ENCODE peak calls at places on chromosome 4, in six cellular contexts. D is GM12891, M is body of pancreas, J is lower leg skin, R is GM12878, L is endothelial cell of umbilical vein. A is an unnamed sample.

GRCh38 chr4:156614536-156614935 is 357.1 kb downstream of the PDGFC start:
- DNase-seq in J (no peak), M (no peak), R (no peak), D (no peak), L (no peak), A (no peak)

GRCh38 chr4:26050212-26050643 is 136.2 kb downstream of the SMIM20 start:
- DNase-seq in D (no peak), L (no peak), R (no peak), M (no peak), J (peak; percentile 88), A (no peak)

GRCh38 chr4:55409468-55410171 is 13.9 kb downstream of the TMEM165 start:
- DNase-seq in L (no peak), J (no peak), M (no peak), R (peak; percentile 39), D (no peak), A (no peak)

GRCh38 chr4:151517896-151518295 is 108.9 kb downstream of the FHIP1A start:
- DNase-seq in D (no peak), R (no peak), L (no peak), J (no peak), M (no peak), A (no peak)

GRCh38 chr4:158856852-158857251 is 88.0 kb downstream of the FNIP2 start:
- DNase-seq in R (no peak), J (no peak), L (peak; percentile 70), M (no peak), D (peak; percentile 13), A (peak; percentile 61)

GRCh38 chr4:108425988-108426387 is 194.4 kb upstream of the RPL34 start:
- DNase-seq in D (no peak), L (no peak), J (no peak), M (no peak), R (no peak), A (no peak)

GRCh38 chr4:114807759-114808404 is 209.3 kb downstream of the UGT8 start:
- DNase-seq in D (peak; percentile 9), L (peak; percentile 38), R (no peak), J (no peak), M (peak; percentile 53), A (peak; percentile 47)

GRCh38 chr4:88567591-88567990 is 24.7 kb upstream of the HERC3 start:
- DNase-seq in J (no peak), D (no peak), M (no peak), R (no peak), L (no peak), A (no peak)

GRCh38 chr4:129179276-129179675 is 83.3 kb downstream of the C4orf33 start:
- DNase-seq in D (no peak), J (no peak), M (no peak), R (no peak), L (no peak), A (no peak)

GRCh38 chr4:146739182-146739581 is 100.5 kb downstream of the POU4F2 start:
- DNase-seq in M (no peak), L (no peak), J (no peak), D (no peak), R (no peak), A (no peak)

GRCh38 chr4:105453550-105454201 is 20.2 kb downstream of the PPA2 start:
- DNase-seq in M (no peak), R (no peak), D (no peak), L (no peak), J (no peak), A (no peak)

GRCh38 chr4:112706840-112707207 is 69.9 kb downstream of the LARP7 start:
- DNase-seq in L (no peak), R (no peak), M (no peak), D (no peak), J (no peak), A (no peak)

GRCh38 chr4:74325886-74326285 is 17.6 kb downstream of the EPGN start:
- DNase-seq in D (no peak), J (no peak), M (no peak), L (no peak), R (no peak), A (no peak)

GRCh38 chr4:76968937-76969336 is 19.4 kb downstream of the SEPTIN11 start:
- DNase-seq in D (no peak), M (no peak), R (no peak), L (no peak), J (no peak), A (no peak)

GRCh38 chr4:3783691-3784306 is 17.6 kb downstream of the ADRA2C start:
- DNase-seq in R (no peak), D (peak; percentile 63), M (peak; percentile 33), J (no peak), L (no peak), A (no peak)

GRCh38 chr4:75723117-75723801 is 1.1 kb upstream of the USO1 start:
- DNase-seq in M (peak; percentile 18), L (peak; percentile 21), D (no peak), J (no peak), R (no peak), A (peak; percentile 52)

GRCh38 chr4:121381148-121381462 is 287 bp upstream of the QRFPR start:
- DNase-seq in D (no peak), M (no peak), R (no peak), L (no peak), J (no peak), A (no peak)

GRCh38 chr4:48746608-48747374 is 33.3 kb downstream of the FRYL start:
- DNase-seq in R (no peak), J (no peak), L (no peak), D (no peak), M (no peak), A (no peak)

GRCh38 chr4:49516796-49517195 is 530.7 kb downstream of the CWH43 start:
- DNase-seq in J (no peak), L (no peak), R (no peak), D (no peak), M (no peak), A (no peak)

GRCh38 chr4:38668203-38668602 is 4.2 kb downstream of the KLF3 start:
- DNase-seq in L (no peak), M (no peak), J (no peak), R (no peak), D (no peak), A (no peak)

GRCh38 chr4:38665846-38666490 is 2.0 kb downstream of the KLF3 start:
- DNase-seq in L (peak; percentile 54), J (no peak), M (no peak), D (no peak), R (no peak), A (peak; percentile 69)

GRCh38 chr4:38664704-38665401 is 854 bp downstream of the KLF3 start:
- DNase-seq in J (peak; percentile 93), M (peak; percentile 77), R (no peak), D (no peak), L (peak; percentile 67), A (peak; percentile 67)

GRCh38 chr4:38669233-38669632 is 5.2 kb downstream of the KLF3 start:
- DNase-seq in D (no peak), R (no peak), L (peak; percentile 86), J (no peak), M (no peak), A (peak; percentile 69)

GRCh38 chr4:38667005-38667771 is 3.2 kb downstream of the KLF3 start:
- DNase-seq in J (peak; percentile 95), R (no peak), D (no peak), L (peak; percentile 99), M (peak; percentile 89), A (peak; percentile 99)
- TF ChIP-seq POLR2A in J (no peak), R (peak; percentile 49), D (no peak), L (peak; percentile 86), M (peak; percentile 87), A (peak; percentile 99)

GRCh38 chr4:70504733-70505132 is 13.6 kb upstream of the AMTN start:
- DNase-seq in L (no peak), D (no peak), J (no peak), R (no peak), M (no peak), A (no peak)

GRCh38 chr4:70508801-70509200 is 9.6 kb upstream of the AMTN start:
- DNase-seq in J (no peak), D (no peak), M (no peak), R (no peak), L (no peak), A (no peak)

GRCh38 chr4:70505152-70505748 is 13.1 kb upstream of the AMTN start:
- DNase-seq in L (peak; percentile 54), J (no peak), R (no peak), D (peak; percentile 22), M (peak; percentile 59), A (peak; percentile 42)
- TF ChIP-seq POLR2A in L (no peak), J (no peak), R (no peak), D (no peak), M (no peak), A (no peak)

GRCh38 chr4:140096483-140096861 is 57.5 kb downstream of the MAML3 start:
- DNase-seq in J (no peak), M (no peak), D (no peak), L (no peak), R (no peak), A (no peak)

GRCh38 chr4:140096921-140097320 is 57.1 kb downstream of the MAML3 start:
- DNase-seq in L (no peak), J (no peak), M (no peak), D (no peak), R (no peak), A (no peak)

GRCh38 chr4:140092094-140092820 is 61.7 kb downstream of the MAML3 start:
- DNase-seq in J (peak; percentile 88), L (peak; percentile 55), R (no peak), D (no peak), M (peak; percentile 43), A (peak; percentile 6)

GRCh38 chr4:140095694-140096482 is 58.1 kb downstream of the MAML3 start:
- DNase-seq in R (no peak), J (peak; percentile 85), L (peak; percentile 95), D (no peak), M (no peak), A (peak; percentile 67)

DNA sequence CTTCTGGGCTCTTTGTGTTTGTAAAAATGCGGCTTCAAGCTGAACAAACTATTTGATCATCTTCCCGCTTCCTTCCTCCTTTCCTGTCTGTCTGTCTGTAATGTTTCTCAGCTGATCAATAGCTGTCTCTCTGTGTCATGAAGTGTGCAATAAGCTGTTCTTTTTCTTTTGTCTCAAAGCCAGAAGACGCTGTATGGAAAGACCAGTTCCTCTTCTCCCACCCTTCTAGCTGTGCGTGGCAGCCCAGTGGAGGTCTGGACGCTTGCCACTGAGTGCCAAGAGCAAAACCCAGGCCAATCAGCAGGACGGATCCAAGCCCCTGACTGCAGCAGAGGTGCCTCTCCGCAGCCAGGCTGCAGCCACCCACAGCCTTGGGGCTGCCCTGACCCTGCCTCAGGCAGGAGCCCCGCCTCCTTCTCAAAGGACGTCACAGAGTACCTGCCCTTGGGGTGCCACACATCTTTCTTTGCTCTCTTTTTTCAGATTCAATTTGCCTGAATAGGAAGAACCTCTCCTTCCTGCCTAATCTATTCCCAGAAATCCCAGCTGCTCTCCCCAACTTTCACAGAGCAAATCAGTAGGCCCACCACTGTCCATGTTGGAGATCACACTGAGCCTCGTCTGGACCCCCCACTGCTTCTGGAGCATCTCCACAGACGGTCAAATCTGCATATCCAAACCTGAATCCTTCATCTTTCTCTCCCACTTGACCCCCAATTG is 59.1 kb downstream of the MAML3 start:
- DNase-seq in M (peak; percentile 74), L (peak; percentile 85), R (no peak), D (no peak), J (peak; percentile 90), A (peak; percentile 18)
- TF ChIP-seq POLR2A in M (no peak), L (no peak), R (no peak), D (no peak), J (no peak), A (no peak)

GRCh38 chr4:5381981-5382441 is 326.3 kb downstream of the EVC2 start:
- DNase-seq in M (no peak), R (no peak), J (no peak), D (no peak), L (no peak), A (no peak)
- TF ChIP-seq POLR2A in M (no peak), R (no peak), J (no peak), D (no peak), L (no peak), A (no peak)